ENCODE peak calls at places on chromosomes 6 and 20, in four cellular contexts. One of them, this sample, is unnamed.

GRCh38 chr6:44146685-44147084 is 11.9 kb upstream of the CAPN11 start:
- DNase-seq in K562: no peak
- DNase-seq in H1: no peak
- DNase-seq in GM12878: no peak
- DNase-seq in this sample: no peak

GRCh38 chr6:12585497-12585958 is 131.0 kb upstream of the PHACTR1 start:
- DNase-seq in K562: no peak
- DNase-seq in H1: no peak
- DNase-seq in GM12878: no peak
- DNase-seq in this sample: no peak

GRCh38 chr20:24160563-24161355 is 172.2 kb upstream of the GGTLC1 start:
- DNase-seq in K562: peak
- DNase-seq in H1: no peak
- DNase-seq in GM12878: no peak
- DNase-seq in this sample: no peak

GRCh38 chr6:24981385-24981758 is 45.6 kb upstream of the RIPOR2 start:
- DNase-seq in K562: no peak
- DNase-seq in H1: no peak
- DNase-seq in GM12878: no peak
- DNase-seq in this sample: no peak

GRCh38 chr20:32762754-32763201 is 593 bp downstream of the DNMT3B start:
- DNase-seq in K562: peak
- DNase-seq in H1: no peak
- DNase-seq in GM12878: no peak
- DNase-seq in this sample: no peak

GRCh38 chr6:6843057-6843627 is 254.6 kb downstream of the LY86 start:
- DNase-seq in K562: no peak
- DNase-seq in H1: no peak
- DNase-seq in GM12878: no peak
- DNase-seq in this sample: no peak

GRCh38 chr6:16182428-16182827 is 53.5 kb downstream of the MYLIP start:
- DNase-seq in K562: no peak
- DNase-seq in H1: no peak
- DNase-seq in GM12878: no peak
- DNase-seq in this sample: no peak

GRCh38 chr6:54465649-54466300 is 157.5 kb downstream of the TINAG start:
- DNase-seq in K562: no peak
- DNase-seq in H1: no peak
- DNase-seq in GM12878: no peak
- DNase-seq in this sample: no peak

GRCh38 chr6:167050903-167051302 is 51.7 kb downstream of the CEP43 start:
- DNase-seq in K562: no peak
- DNase-seq in H1: no peak
- DNase-seq in GM12878: no peak
- DNase-seq in this sample: no peak

GRCh38 chr6:123604067-123604466 is 32.7 kb downstream of the TRDN start:
- DNase-seq in K562: no peak
- DNase-seq in H1: no peak
- DNase-seq in GM12878: no peak
- DNase-seq in this sample: no peak

GRCh38 chr20:63252157-63252780 is 2.0 kb downstream of the NKAIN4 start:
- DNase-seq in K562: no peak
- DNase-seq in H1: no peak
- DNase-seq in GM12878: no peak
- DNase-seq in this sample: no peak

GRCh38 chr6:30742316-30743098 is at the start of gene FLOT1:
- DNase-seq in K562: peak
- DNase-seq in H1: peak
- DNase-seq in GM12878: peak
- DNase-seq in this sample: peak

GRCh38 chr6:83708546-83708969 is 343 bp downstream of the SNAP91 start:
- DNase-seq in K562: no peak
- DNase-seq in H1: peak
- DNase-seq in GM12878: no peak
- DNase-seq in this sample: no peak

GRCh38 chr6:83702077-83702476 is 6.8 kb downstream of the SNAP91 start:
- DNase-seq in K562: no peak
- DNase-seq in H1: no peak
- DNase-seq in GM12878: no peak
- DNase-seq in this sample: no peak

GRCh38 chr6:83707829-83708545 is 914 bp downstream of the SNAP91 start:
- DNase-seq in K562: no peak
- DNase-seq in H1: peak
- DNase-seq in GM12878: no peak
- DNase-seq in this sample: no peak

GRCh38 chr6:83702749-83703148 is 6.2 kb downstream of the SNAP91 start:
- DNase-seq in K562: no peak
- DNase-seq in H1: no peak
- DNase-seq in GM12878: no peak
- DNase-seq in this sample: no peak
- TF ChIP-seq EGR1 in K562: no peak
- TF ChIP-seq EGR1 in H1: no peak
- TF ChIP-seq EGR1 in GM12878: no peak
- TF ChIP-seq EGR1 in this sample: no peak

GRCh38 chr20:50459124-50459918 is 50.9 kb upstream of the PTPN1 start:
- DNase-seq in K562: no peak
- DNase-seq in H1: no peak
- DNase-seq in GM12878: no peak
- DNase-seq in this sample: no peak

GRCh38 chr20:50462093-50462685 is 48.0 kb upstream of the PTPN1 start:
- DNase-seq in K562: no peak
- DNase-seq in H1: no peak
- DNase-seq in GM12878: no peak
- DNase-seq in this sample: no peak

GRCh38 chr20:50464026-50464724 is 46.0 kb upstream of the PTPN1 start:
- DNase-seq in K562: peak
- DNase-seq in H1: no peak
- DNase-seq in GM12878: no peak
- DNase-seq in this sample: no peak

GRCh38 chr20:50460115-50460607 is 50.0 kb upstream of the PTPN1 start:
- DNase-seq in K562: peak
- DNase-seq in H1: no peak
- DNase-seq in GM12878: no peak
- DNase-seq in this sample: no peak

DNA sequence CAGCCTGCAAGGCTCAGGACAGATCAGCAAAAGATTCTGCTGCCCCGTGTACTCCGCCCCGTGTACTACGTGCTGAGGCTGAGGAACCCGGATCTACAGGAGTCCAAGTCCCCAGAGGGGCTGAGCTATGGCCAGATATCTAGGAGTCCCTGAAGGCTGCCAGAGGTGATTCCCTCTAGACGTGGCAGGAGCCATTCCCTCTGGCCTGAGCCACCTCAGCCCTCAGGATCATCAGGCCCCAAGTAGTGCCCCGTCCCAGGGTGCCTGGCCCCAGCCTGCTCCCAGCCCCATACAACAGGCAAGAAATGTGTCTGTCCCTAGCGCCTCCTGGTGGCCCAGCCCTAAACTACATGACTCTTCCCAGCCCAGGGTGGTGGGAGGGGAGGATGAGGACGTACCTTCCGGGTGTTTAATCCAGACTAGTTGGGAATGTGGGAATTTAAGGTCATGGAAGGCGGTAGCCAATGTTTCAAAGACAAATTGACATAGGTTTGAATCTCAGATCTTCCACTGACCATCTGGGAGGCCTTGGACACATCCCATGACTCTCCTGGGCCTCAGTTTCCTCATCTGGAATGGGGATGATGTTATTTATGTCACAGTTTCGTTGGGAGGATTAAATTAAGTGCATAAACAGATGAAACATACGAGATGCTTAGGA is 49.4 kb upstream of the PTPN1 start:
- DNase-seq in K562: peak
- DNase-seq in H1: no peak
- DNase-seq in GM12878: no peak
- DNase-seq in this sample: peak
- TF ChIP-seq EGR1 in K562: no peak
- TF ChIP-seq EGR1 in H1: no peak
- TF ChIP-seq EGR1 in GM12878: no peak
- TF ChIP-seq EGR1 in this sample: no peak

GRCh38 chr6:56393615-56394612 is 146.5 kb upstream of the COL21A1 start:
- DNase-seq in K562: peak
- DNase-seq in H1: no peak
- DNase-seq in GM12878: no peak
- DNase-seq in this sample: no peak
- TF ChIP-seq EGR1 in K562: no peak
- TF ChIP-seq EGR1 in H1: no peak
- TF ChIP-seq EGR1 in GM12878: no peak
- TF ChIP-seq EGR1 in this sample: no peak

GRCh38 chr6:36968266-36968977 is 13.9 kb downstream of the PI16 start:
- DNase-seq in K562: no peak
- DNase-seq in H1: no peak
- DNase-seq in GM12878: no peak
- DNase-seq in this sample: no peak

GRCh38 chr6:36970892-36971842 is 14.8 kb downstream of the MTCH1 start:
- DNase-seq in K562: no peak
- DNase-seq in H1: no peak
- DNase-seq in GM12878: no peak
- DNase-seq in this sample: no peak

GRCh38 chr6:36967757-36968156 is 13.2 kb downstream of the PI16 start:
- DNase-seq in K562: no peak
- DNase-seq in H1: no peak
- DNase-seq in GM12878: no peak
- DNase-seq in this sample: no peak

GRCh38 chr6:36969988-36970891 is 15.7 kb downstream of the PI16 start:
- DNase-seq in K562: no peak
- DNase-seq in H1: no peak
- DNase-seq in GM12878: no peak
- DNase-seq in this sample: no peak

GRCh38 chr6:36969240-36969691 is 14.7 kb downstream of the PI16 start:
- DNase-seq in K562: no peak
- DNase-seq in H1: no peak
- DNase-seq in GM12878: no peak
- DNase-seq in this sample: no peak
- TF ChIP-seq EGR1 in K562: no peak
- TF ChIP-seq EGR1 in H1: no peak
- TF ChIP-seq EGR1 in GM12878: no peak
- TF ChIP-seq EGR1 in this sample: no peak

GRCh38 chr20:45911486-45912343 is at the start of gene PLTP:
- DNase-seq in K562: peak
- DNase-seq in H1: no peak
- DNase-seq in GM12878: no peak
- DNase-seq in this sample: no peak
- TF ChIP-seq EGR1 in K562: no peak
- TF ChIP-seq EGR1 in H1: no peak
- TF ChIP-seq EGR1 in GM12878: no peak
- TF ChIP-seq EGR1 in this sample: no peak

GRCh38 chr6:152959333-152959732 is 23.5 kb downstream of the FBXO5 start:
- DNase-seq in K562: no peak
- DNase-seq in H1: no peak
- DNase-seq in GM12878: no peak
- DNase-seq in this sample: no peak
- TF ChIP-seq EGR1 in K562: no peak
- TF ChIP-seq EGR1 in H1: no peak
- TF ChIP-seq EGR1 in GM12878: no peak
- TF ChIP-seq EGR1 in this sample: no peak

GRCh38 chr6:26507658-26508057 is 7.6 kb downstream of the BTN1A1 start:
- DNase-seq in K562: no peak
- DNase-seq in H1: no peak
- DNase-seq in GM12878: no peak
- DNase-seq in this sample: no peak
- TF ChIP-seq EGR1 in K562: no peak
- TF ChIP-seq EGR1 in H1: no peak
- TF ChIP-seq EGR1 in GM12878: no peak
- TF ChIP-seq EGR1 in this sample: no peak